ENCODE peak calls at places on chromosomes 4 and X, in six cellular contexts. H is activated CD8-positive, alpha-beta memory T cell treated with anti-CD3 and anti-CD28 coated beads for 4 hours; T is Calu3; R is AG04449; I is NCI-H1417 treated with DMSO at 0.1 percent for 48 hours; E is RPMI7951. B is an unnamed sample.

GRCh38 chr4:84063618-84064017 is 435.5 kb downstream of the NKX6-1 start:
- DNase-seq in R (no peak), I (no peak), E (no peak), H (no peak), T (no peak), B (peak; percentile 19)

GRCh38 chr4:155529197-155529596 is 137.5 kb upstream of the GUCY1A1 start:
- DNase-seq in H (no peak), R (no peak), T (peak; percentile 43), E (peak; percentile 25), I (no peak), B (peak; percentile 53)

GRCh38 chr4:19689511-19689910 is 562.2 kb upstream of the SLIT2 start:
- DNase-seq in R (peak; percentile 51), T (no peak), I (no peak), H (no peak), E (peak; percentile 85), B (no peak)

GRCh38 chrX:9071031-9071650 is 37.2 kb upstream of the FAM9B start:
- DNase-seq in R (no peak), T (no peak), I (no peak), H (no peak), E (peak; percentile 72), B (no peak)

GRCh38 chr4:7323872-7324650 is 110.7 kb downstream of the PSAPL1 start:
- DNase-seq in I (peak; percentile 94), E (no peak), R (no peak), H (no peak), T (no peak), B (peak; percentile 46)

GRCh38 chrX:98111684-98112083 is 1228.0 kb downstream of the RPA4 start:
- DNase-seq in H (no peak), I (no peak), E (no peak), R (no peak), T (no peak), B (no peak)

GRCh38 chr4:162011039-162011438 is 152.8 kb downstream of the FSTL5 start:
- DNase-seq in R (no peak), T (no peak), H (no peak), E (peak; percentile 10), I (no peak), B (no peak)

GRCh38 chr4:60724623-60725022 is 475.5 kb upstream of the ADGRL3 start:
- DNase-seq in E (peak; percentile 1), I (no peak), R (peak; percentile 79), H (no peak), T (no peak), B (no peak)

GRCh38 chrX:74363914-74364313 is 57.4 kb upstream of the SLC16A2 start:
- DNase-seq in E (no peak), I (no peak), H (no peak), T (no peak), R (no peak), B (no peak)